ENCODE peak calls at places on chromosomes 5 and 9, in four cellular contexts. R, Q, V and I are unnamed samples.

GRCh38 chr9:90064248-90064647 is 459.4 kb downstream of the GADD45G start:
- DNase-seq in Q (no peak), V (no peak), R (no peak), I (no peak)

GRCh38 chr9:112866662-112867274 is 23.9 kb downstream of the SLC46A2 start:
- DNase-seq in Q (peak), V (no peak), R (no peak), I (no peak)

GRCh38 chr9:92759446-92759845 is 5.2 kb downstream of the BICD2 start:
- DNase-seq in Q (no peak), R (no peak), V (no peak), I (no peak)

GRCh38 chr5:66239034-66239433 is 94.9 kb downstream of the SREK1 start:
- DNase-seq in R (no peak), Q (peak), V (no peak), I (no peak)

GRCh38 chr5:448061-448765 is 5.2 kb downstream of the EXOC3 start:
- DNase-seq in R (no peak), V (no peak), Q (no peak), I (no peak)

GRCh38 chr9:114894801-114895433 is 35.5 kb downstream of the TNFSF8 start:
- DNase-seq in R (no peak), Q (peak), V (peak), I (no peak)

GRCh38 chr5:58887721-58888409 is 305.0 kb downstream of the RAB3C start:
- DNase-seq in Q (no peak), R (no peak), V (no peak), I (no peak)

GRCh38 chr5:96664669-96665068 is 2.5 kb downstream of the CAST start:
- DNase-seq in Q (no peak), V (peak), R (no peak), I (no peak)

GRCh38 chr9:128706671-128707381 is 4.5 kb downstream of the PKN3 start:
- DNase-seq in R (no peak), V (no peak), Q (no peak), I (no peak)

GRCh38 chr5:110225949-110226348 is 500.5 kb downstream of the TMEM232 start:
- DNase-seq in R (no peak), Q (no peak), V (no peak), I (no peak)

GRCh38 chr9:2502210-2502609 is 119.4 kb upstream of the VLDLR start:
- DNase-seq in V (no peak), Q (no peak), R (no peak), I (no peak)

GRCh38 chr9:4009006-4009511 is 290.8 kb downstream of the GLIS3 start:
- DNase-seq in Q (no peak), R (no peak), V (no peak), I (no peak)

GRCh38 chr9:89902450-89902849 is 297.6 kb downstream of the GADD45G start:
- DNase-seq in Q (no peak), V (no peak), R (no peak), I (no peak)

GRCh38 chr5:163460562-163461176 is at the start of gene HMMR:
- DNase-seq in R (no peak), Q (peak), V (peak), I (peak)

GRCh38 chr9:97755618-97756267 is 58.6 kb upstream of the XPA start:
- DNase-seq in Q (no peak), R (no peak), V (no peak), I (no peak)
- TF ChIP-seq PBX3 in Q (no peak), R (no peak), V (no peak), I (no peak)

GRCh38 chr9:132944294-132945185 is at the start of gene TSC1:
- DNase-seq in Q (peak), R (peak), V (peak), I (peak)
- TF ChIP-seq REST in Q (peak), R (no peak), V (peak), I (peak)

GRCh38 chr5:158943569-158943968 is 156.1 kb downstream of the EBF1 start:
- DNase-seq in Q (no peak), V (no peak), R (no peak), I (no peak)

GRCh38 chr5:158947831-158948230 is 151.9 kb downstream of the EBF1 start:
- DNase-seq in V (no peak), R (no peak), Q (no peak), I (no peak)

GRCh38 chr5:158940977-158941376 is 158.7 kb downstream of the EBF1 start:
- DNase-seq in Q (no peak), V (no peak), R (no peak), I (no peak)

GRCh38 chr5:158942217-158942616 is 157.5 kb downstream of the EBF1 start:
- DNase-seq in V (no peak), Q (no peak), R (no peak), I (no peak)

DNA sequence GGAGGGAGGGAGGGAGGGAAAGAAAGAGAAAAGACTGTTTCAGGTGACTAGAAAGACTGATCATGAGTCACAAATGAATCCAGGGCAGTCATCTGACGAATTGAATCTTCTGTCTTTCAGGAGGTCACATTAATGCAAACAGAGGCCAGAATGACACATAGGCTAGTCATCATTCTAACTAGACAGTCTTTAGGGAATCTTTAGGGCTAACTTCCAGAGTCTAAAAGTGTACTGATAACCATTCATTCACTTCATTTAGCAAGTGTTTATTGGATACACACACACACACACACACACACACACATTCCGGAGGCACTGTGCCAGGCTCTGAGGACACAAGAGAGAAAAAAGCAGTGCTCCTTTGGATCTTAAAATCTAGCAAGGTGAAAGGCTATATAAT is 156.7 kb downstream of the EBF1 start:
- DNase-seq in Q (peak), R (no peak), V (peak), I (no peak)
- H3K4me2 ChIP-seq in Q (peak), R (no peak), V (no peak), I (no peak)

DNA sequence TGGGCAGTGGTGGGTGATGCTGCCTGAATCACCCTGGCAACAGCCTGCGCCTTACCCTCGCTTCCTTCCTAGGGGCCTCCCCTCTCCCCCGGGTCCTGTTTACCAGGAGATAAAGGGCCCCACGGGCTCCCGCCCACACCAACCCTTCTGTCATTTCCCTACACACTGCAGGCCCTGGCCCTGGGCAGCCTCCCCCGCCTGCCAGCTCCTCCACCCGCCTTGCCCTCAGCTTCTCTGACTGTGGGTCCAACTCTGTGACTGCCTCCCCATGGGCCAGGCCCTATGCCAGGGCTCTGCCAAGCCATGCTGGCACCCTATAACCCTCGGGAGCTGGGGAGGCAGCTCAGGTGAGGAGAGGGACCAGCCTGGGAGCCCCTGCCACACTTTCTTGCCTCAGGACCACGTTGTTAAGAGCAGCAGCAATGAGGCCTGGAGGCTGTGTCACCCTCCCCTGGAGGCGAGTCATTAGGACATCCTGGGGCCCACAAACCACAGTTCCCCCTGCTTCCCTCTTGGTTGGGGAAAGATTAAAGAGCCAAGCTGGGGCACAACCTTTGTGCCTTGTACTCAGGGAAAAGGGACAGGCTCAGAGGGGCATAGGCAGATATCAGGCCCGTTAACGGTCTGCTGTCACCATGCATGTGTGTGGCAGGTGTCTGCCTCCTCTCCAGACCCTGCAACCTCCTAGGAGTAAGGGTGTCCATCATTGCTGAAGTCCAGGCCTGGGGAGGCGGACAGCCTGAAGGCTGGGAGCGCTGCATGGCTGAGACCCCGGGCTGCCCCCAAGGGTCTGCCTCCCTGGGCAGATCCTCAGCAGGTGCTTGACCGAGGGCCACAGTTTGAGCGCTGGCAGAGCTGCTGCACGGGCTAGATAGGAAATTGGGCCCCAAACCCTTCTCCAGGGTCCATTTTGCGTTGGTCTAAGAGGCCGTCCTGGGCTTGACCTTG is 2.7 kb downstream of the MGAT4B start:
- DNase-seq in Q (no peak), R (no peak), V (peak), I (no peak)
- TF ChIP-seq PBX3 in Q (no peak), R (no peak), V (no peak), I (no peak)

GRCh38 chr5:107571621-107572489 is 98.9 kb downstream of the EFNA5 start:
- DNase-seq in Q (peak), R (peak), V (peak), I (peak)
- TF ChIP-seq REST in Q (no peak), R (no peak), V (no peak), I (peak)